ENCODE peak calls at places on chromosomes 11 and 22, in five cellular contexts. M is kidney, X is A549, Q is cardiac muscle cell, D is HFFc6. O is an unnamed sample.

GRCh38 chr11:26792956-26793355 is 71.1 kb upstream of the SLC5A12 start:
- DNase-seq in X (no peak), Q (no peak), M (no peak), D (no peak), O (no peak)

GRCh38 chr11:34565417-34566208 is 52.0 kb upstream of the ELF5 start:
- DNase-seq in M (no peak), Q (no peak), D (no peak), X (peak), O (no peak)

GRCh38 chr11:77959434-77959833 is 35.0 kb downstream of the INTS4 start:
- DNase-seq in Q (no peak), M (no peak), D (no peak), X (no peak), O (no peak)

GRCh38 chr22:38417252-38418060 is 37.5 kb downstream of the KCNJ4 start:
- DNase-seq in M (peak), Q (no peak), X (no peak), D (no peak), O (no peak)

GRCh38 chr11:78744949-78745348 is 170.3 kb upstream of the NARS2 start:
- DNase-seq in D (no peak), Q (no peak), X (no peak), M (no peak), O (no peak)

GRCh38 chr22:46851941-46852340 is 89.5 kb downstream of the TBC1D22A start:
- DNase-seq in Q (no peak), X (no peak), M (no peak), D (no peak), O (no peak)

GRCh38 chr22:35971418-35972119 is 57.1 kb downstream of the RBFOX2 start:
- DNase-seq in M (no peak), X (no peak), Q (peak), D (peak), O (no peak)

GRCh38 chr11:48114740-48115139 is 101.9 kb upstream of the OR4B1 start:
- DNase-seq in X (no peak), Q (no peak), M (no peak), D (no peak), O (no peak)

GRCh38 chr22:16824718-16825687 is at the start of gene XKR3:
- DNase-seq in Q (no peak), M (no peak), D (no peak), X (no peak), O (no peak)

GRCh38 chr11:7612661-7613393 is 60.5 kb downstream of the CYB5R2 start:
- DNase-seq in Q (peak), D (no peak), M (no peak), X (no peak), O (no peak)

GRCh38 chr22:44430716-44431115 is 67.3 kb downstream of the RTL6 start:
- DNase-seq in D (no peak), M (peak), Q (no peak), X (no peak), O (no peak)

GRCh38 chr22:29186302-29186701 is 19.4 kb upstream of the EMID1 start:
- DNase-seq in D (no peak), M (no peak), X (no peak), Q (no peak), O (no peak)

GRCh38 chr11:31763296-31763695 is 47.8 kb downstream of the PAX6 start:
- DNase-seq in Q (no peak), M (no peak), D (no peak), X (no peak), O (no peak)

GRCh38 chr11:623999-624704 is 603 bp downstream of the CDHR5 start:
- DNase-seq in D (peak), M (peak), Q (no peak), X (peak), O (no peak)

GRCh38 chr11:129947474-129947873 is 52.1 kb upstream of the NFRKB start:
- DNase-seq in Q (no peak), X (no peak), D (no peak), M (no peak), O (no peak)

GRCh38 chr11:17845431-17845881 is 110.9 kb downstream of the KCNC1 start:
- DNase-seq in X (no peak), D (peak), Q (no peak), M (no peak), O (no peak)

DNA sequence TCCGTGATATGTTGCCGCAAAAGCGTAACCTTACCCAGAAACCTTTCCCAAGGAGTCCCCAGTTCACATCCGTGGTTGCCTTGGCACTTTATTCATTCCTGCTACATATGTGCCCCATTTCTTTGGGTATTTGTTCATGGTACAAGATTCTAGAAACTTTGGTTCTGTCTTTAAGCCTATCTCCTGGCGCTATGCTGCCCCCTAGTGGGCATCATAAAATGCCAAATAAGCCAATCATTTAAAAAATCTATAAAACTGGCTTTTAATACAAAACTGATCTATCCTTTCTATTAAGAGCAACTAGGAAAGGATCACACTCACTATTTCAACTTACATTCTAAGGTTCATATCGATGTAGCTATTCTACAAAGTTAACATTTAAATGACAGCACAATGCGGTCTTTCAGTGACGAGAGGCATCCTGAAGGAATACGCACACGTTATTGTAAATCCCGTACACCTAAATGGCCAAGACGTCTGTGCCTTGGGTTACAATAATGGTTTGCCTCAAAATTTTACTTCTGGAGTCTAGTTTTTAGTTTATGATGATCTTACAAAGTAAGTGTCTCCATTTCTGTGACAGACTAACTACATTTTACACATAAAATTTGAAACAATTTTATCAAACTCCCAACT is 16.2 kb downstream of the PIWIL3 start:
- DNase-seq in D (peak), X (peak), M (no peak), Q (peak), O (no peak)
- TF ChIP-seq CTCF in D (peak), X (peak), M (peak), Q (peak), O (peak)

DNA sequence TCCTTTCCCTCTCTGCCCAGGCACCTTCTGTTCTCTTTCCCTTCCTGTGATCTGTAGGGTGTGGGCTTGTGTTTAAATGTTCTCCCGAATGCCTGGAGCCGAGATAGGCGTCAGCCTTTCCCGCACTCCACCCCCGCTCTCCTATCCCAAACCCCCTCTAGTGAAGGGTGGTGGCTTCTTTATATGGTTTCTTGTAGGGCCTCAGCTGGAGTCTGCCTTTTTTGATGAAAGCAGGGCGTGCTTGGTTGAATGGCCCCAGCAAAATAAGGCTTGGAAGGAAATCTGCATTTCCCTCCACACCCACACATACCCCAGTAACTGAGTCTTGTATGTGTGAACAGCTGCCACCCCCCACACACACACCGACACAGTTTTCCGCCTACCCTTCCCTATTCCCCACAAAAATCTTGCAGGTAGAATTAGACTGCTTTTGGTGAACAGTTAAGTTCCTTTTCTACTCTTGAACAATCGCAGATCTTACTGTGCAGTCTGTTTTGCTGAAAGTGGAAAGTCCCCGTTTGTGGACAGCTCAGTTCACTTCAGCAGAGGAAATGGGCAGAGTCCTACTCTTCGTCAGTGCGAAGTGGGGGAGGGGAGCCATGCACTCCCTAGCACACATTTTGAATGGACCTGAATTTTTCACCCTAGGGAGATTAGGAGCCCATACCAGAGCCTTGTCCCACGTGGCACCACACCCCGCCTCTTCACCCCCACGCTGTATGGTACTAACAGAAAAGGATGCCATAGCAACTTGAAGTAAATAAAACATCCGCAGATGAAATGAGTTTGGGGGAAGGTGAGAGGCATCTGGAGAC is 25.5 kb upstream of the GRK2 start:
- DNase-seq in Q (peak), M (peak), X (peak), D (peak), O (no peak)
- TF ChIP-seq CTCF in Q (no peak), M (no peak), X (no peak), D (no peak), O (no peak)

DNA sequence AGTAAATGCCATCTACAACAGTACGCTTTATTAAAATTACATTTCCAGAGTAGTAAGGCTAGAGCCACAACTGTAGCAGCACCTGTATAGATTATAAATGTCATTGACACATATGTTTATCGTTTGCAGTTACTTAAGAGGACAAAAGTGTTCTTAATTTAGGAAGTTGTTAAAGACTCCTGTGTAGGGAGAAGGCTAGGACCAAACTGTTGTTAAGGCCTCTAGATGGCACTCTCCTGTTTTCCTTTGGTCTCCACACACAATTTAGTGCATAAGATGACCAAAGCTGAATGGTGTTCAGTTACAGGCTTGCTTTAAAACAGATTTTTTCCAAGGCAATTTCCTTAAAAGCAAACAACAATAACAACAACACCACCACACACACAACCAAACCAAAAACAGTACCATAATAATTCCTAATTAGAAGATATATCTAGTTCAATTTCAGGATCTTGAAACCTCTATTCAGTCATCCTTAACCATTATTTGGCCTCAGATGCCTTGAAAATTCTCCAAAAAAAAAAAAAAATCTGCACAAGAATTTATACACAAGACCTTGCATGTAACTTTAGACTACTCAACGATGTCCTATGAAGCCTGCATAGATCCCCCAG is 42.5 kb upstream of the APOA1 start:
- DNase-seq in M (no peak), D (peak), X (peak), Q (peak), O (no peak)
- TF ChIP-seq CTCF in M (peak), D (peak), X (peak), Q (peak), O (peak)

GRCh38 chr11:101390539-101390938 is 193.3 kb downstream of the TRPC6 start:
- DNase-seq in M (no peak), D (no peak), X (no peak), Q (peak), O (no peak)
- TF ChIP-seq CTCF in M (no peak), D (peak), X (peak), Q (peak), O (peak)

GRCh38 chr11:57001674-57002401 is 13.1 kb downstream of the OR5AK2 start:
- DNase-seq in M (peak), D (no peak), X (no peak), Q (no peak), O (no peak)
- TF ChIP-seq CTCF in M (no peak), D (peak), X (peak), Q (peak), O (peak)

GRCh38 chr11:76444384-76445121 is at the start of gene EMSY:
- DNase-seq in X (peak), M (peak), D (peak), Q (peak), O (peak)
- TF ChIP-seq CTCF in X (no peak), M (no peak), D (no peak), Q (no peak), O (no peak)

GRCh38 chr11:58922475-58922874 is 16.8 kb upstream of the GLYATL1 start:
- DNase-seq in X (no peak), D (no peak), Q (no peak), M (no peak), O (no peak)

GRCh38 chr11:58921778-58922390 is 17.4 kb upstream of the GLYATL1 start:
- DNase-seq in X (no peak), M (no peak), Q (no peak), D (no peak), O (no peak)

GRCh38 chr11:58924230-58924629 is 15.1 kb upstream of the GLYATL1 start:
- DNase-seq in X (no peak), D (no peak), M (no peak), Q (no peak), O (no peak)

GRCh38 chr11:58926251-58926650 is 13.0 kb upstream of the GLYATL1 start:
- DNase-seq in M (no peak), D (no peak), Q (no peak), X (no peak), O (no peak)

DNA sequence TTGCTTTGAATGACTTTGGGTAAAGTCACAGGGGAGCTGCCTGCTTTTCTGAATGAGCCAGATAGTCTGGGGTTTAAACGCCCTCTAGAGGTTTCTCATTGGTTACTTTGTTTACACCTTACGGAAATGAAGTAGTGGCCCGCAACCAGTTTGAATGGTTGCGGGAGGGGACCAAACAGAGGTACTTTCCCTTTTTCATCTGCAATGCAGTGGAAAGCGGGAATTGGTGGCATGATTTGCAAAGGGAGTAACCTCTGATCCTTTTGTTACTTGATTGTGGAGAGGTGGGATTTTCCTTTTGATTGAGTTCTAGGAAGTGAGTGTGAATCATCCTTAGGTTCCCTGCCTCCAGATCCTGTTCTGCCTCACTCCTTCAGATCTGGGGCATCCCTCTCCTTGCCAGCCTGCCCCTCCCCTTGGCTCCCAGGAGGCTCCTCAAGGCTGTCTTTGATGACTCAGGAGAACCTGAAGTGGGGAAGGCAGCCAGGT is 15.9 kb upstream of the GLYATL1 start:
- DNase-seq in Q (peak), X (no peak), M (no peak), D (peak), O (no peak)
- TF ChIP-seq CTCF in Q (peak), X (peak), M (peak), D (peak), O (peak)